ENCODE peak calls at places on chromosomes 4 and X, in four cellular contexts. I is activated CD4-positive, alpha-beta T cell treated with anti-CD3 and anti-CD28 coated beads for 48 hours; K is A673; V is uterus. T is an unnamed sample.

GRCh38 chr4:156594619-156595018 is 377.0 kb downstream of the PDGFC start:
- DNase-seq in I (no peak), K (peak), V (peak), T (no peak)

GRCh38 chrX:152725409-152725808 is 8.1 kb downstream of the CSAG1 start:
- DNase-seq in I (no peak), K (no peak), V (no peak), T (no peak)

GRCh38 chr4:18645356-18645755 is 623.8 kb upstream of the LCORL start:
- DNase-seq in I (no peak), K (no peak), V (no peak), T (peak)

GRCh38 chrX:123087326-123087725 is 96.8 kb upstream of the GRIA3 start:
- DNase-seq in I (no peak), K (no peak), V (no peak), T (no peak)

GRCh38 chr4:144906181-144906895 is 191.7 kb downstream of the ANAPC10 start:
- DNase-seq in I (no peak), K (no peak), V (no peak), T (no peak)

GRCh38 chr4:133147922-133148689 is 988 bp upstream of the PCDH10 start:
- DNase-seq in I (peak), K (peak), V (peak), T (no peak)

GRCh38 chr4:156182269-156182668 is 228.6 kb upstream of the CTSO start:
- DNase-seq in I (no peak), K (no peak), V (no peak), T (no peak)

GRCh38 chrX:131938749-131939148 is 84.4 kb upstream of the STK26 start:
- DNase-seq in I (no peak), K (no peak), V (no peak), T (no peak)

GRCh38 chr4:52883707-52884669 is 21.9 kb downstream of the RASL11B start:
- DNase-seq in I (no peak), K (no peak), V (no peak), T (no peak)

GRCh38 chr4:137677851-137678250 is 145.6 kb upstream of the PCDH18 start:
- DNase-seq in I (no peak), K (no peak), V (no peak), T (no peak)

GRCh38 chr4:3062466-3062865 is 11.9 kb downstream of the HTT-AS start:
- DNase-seq in I (no peak), K (no peak), V (no peak), T (no peak)

GRCh38 chr4:17613761-17614415 is 553 bp upstream of the MED28 start:
- DNase-seq in I (no peak), K (peak), V (no peak), T (peak)

GRCh38 chr4:54587516-54587915 is 70.2 kb upstream of the KIT start:
- DNase-seq in I (no peak), K (no peak), V (no peak), T (no peak)

GRCh38 chr4:18203936-18204335 is 182.4 kb upstream of the LCORL start:
- DNase-seq in I (no peak), K (no peak), V (no peak), T (no peak)

GRCh38 chr4:180926277-180926676 is 1316.9 kb upstream of the TENM3 start:
- DNase-seq in I (no peak), K (no peak), V (no peak), T (no peak)

GRCh38 chr4:22427676-22428075 is 88.2 kb downstream of the ADGRA3 start:
- DNase-seq in I (no peak), K (no peak), V (no peak), T (no peak)

GRCh38 chr4:38730830-38731646 is 51.8 kb downstream of the TLR10 start:
- DNase-seq in I (peak), K (peak), V (peak), T (peak)

GRCh38 chr4:7428261-7429068 is 6.3 kb downstream of the PSAPL1 start:
- DNase-seq in I (no peak), K (no peak), V (peak), T (no peak)

GRCh38 chr4:182918044-182918607 is 940 bp upstream of the DCTD start:
- DNase-seq in I (no peak), K (no peak), V (no peak), T (no peak)

GRCh38 chr4:8219236-8219635 is 20.1 kb downstream of the SH3TC1 start:
- DNase-seq in I (no peak), K (no peak), V (no peak), T (no peak)

GRCh38 chr4:107689912-107690587 is 30.0 kb downstream of the PAPSS1 start:
- DNase-seq in I (no peak), K (no peak), V (no peak), T (no peak)

GRCh38 chrX:123083924-123084323 is 100.2 kb upstream of the GRIA3 start:
- DNase-seq in I (no peak), K (no peak), V (no peak), T (no peak)

GRCh38 chr4:122673252-122673651 is 52.4 kb upstream of the IL21 start:
- DNase-seq in I (no peak), K (no peak), V (no peak), T (no peak)

GRCh38 chr4:155442267-155443105 is 65.7 kb upstream of the MAP9 start:
- DNase-seq in I (peak), K (peak), V (peak), T (no peak)

GRCh38 chr4:182271731-182272525 is 28.7 kb downstream of the TENM3 start:
- DNase-seq in I (no peak), K (no peak), V (no peak), T (no peak)

GRCh38 chr4:26459054-26459755 is 31.1 kb downstream of the CCKAR start:
- DNase-seq in I (no peak), K (peak), V (no peak), T (peak)

GRCh38 chr4:11529625-11530201 is 101.0 kb upstream of the HS3ST1 start:
- DNase-seq in I (no peak), K (no peak), V (no peak), T (no peak)

GRCh38 chr4:14842964-14843630 is 159.2 kb upstream of the CPEB2 start:
- DNase-seq in I (no peak), K (no peak), V (no peak), T (no peak)

GRCh38 chrX:79081895-79082512 is 62.5 kb upstream of the GPR174 start:
- DNase-seq in I (peak), K (peak), V (no peak), T (peak)

GRCh38 chr4:110865611-110866254 is 242.9 kb upstream of the PITX2 start:
- DNase-seq in I (no peak), K (peak), V (no peak), T (no peak)

GRCh38 chrX:17007134-17007768 is 60.8 kb downstream of the REPS2 start:
- DNase-seq in I (no peak), K (peak), V (no peak), T (peak)

GRCh38 chrX:39073131-39073530 is 271.9 kb downstream of the MID1IP1 start:
- DNase-seq in I (no peak), K (no peak), V (no peak), T (no peak)

GRCh38 chrX:77742788-77743476 is 43.1 kb downstream of the ATRX start:
- DNase-seq in I (no peak), K (no peak), V (no peak), T (no peak)

GRCh38 chr4:125703443-125703842 is 388.7 kb downstream of the FAT4 start:
- DNase-seq in I (no peak), K (peak), V (no peak), T (no peak)

GRCh38 chr4:185254434-185254833 is 45.0 kb downstream of the SNX25 start:
- DNase-seq in I (no peak), K (no peak), V (no peak), T (no peak)

GRCh38 chr4:147409350-147409749 is 71.5 kb upstream of the EDNRA start:
- DNase-seq in I (no peak), K (no peak), V (no peak), T (no peak)